ENCODE peak calls at places on chromosomes 3 and 15, in four cellular contexts. L is HepG2, G is K562, S is WTC11. C is an unnamed sample.

GRCh38 chr3:184553385-184553784 is 8.2 kb upstream of the EPHB3 start:
- DNase-seq in L (no peak), G (no peak), S (no peak), C (no peak)

GRCh38 chr15:38054488-38054887 is 120.0 kb downstream of the TMCO5A start:
- DNase-seq in L (no peak), G (no peak), S (no peak), C (no peak)

GRCh38 chr15:81859737-81860516 is 185.9 kb downstream of the MEX3B start:
- DNase-seq in L (no peak), G (no peak), S (no peak), C (no peak)

GRCh38 chr15:59519329-59519728 is 81.3 kb downstream of the FAM81A start:
- DNase-seq in L (no peak), G (no peak), S (no peak), C (no peak)

GRCh38 chr15:100834731-100835130 is 44.9 kb upstream of the ALDH1A3 start:
- DNase-seq in L (no peak), G (no peak), S (no peak), C (no peak)

GRCh38 chr15:63166219-63166618 is 8.9 kb upstream of the RPS27L start:
- DNase-seq in L (no peak), G (no peak), S (no peak), C (no peak)

GRCh38 chr15:33994005-33994615 is 25.8 kb downstream of the CHRM5 start:
- DNase-seq in L (peak), G (no peak), S (peak), C (no peak)

GRCh38 chr15:88035381-88035780 is 221.2 kb downstream of the NTRK3 start:
- DNase-seq in L (no peak), G (no peak), S (no peak), C (no peak)

GRCh38 chr15:60548101-60548500 is 69.2 kb upstream of the ICE2 start:
- DNase-seq in L (no peak), G (no peak), S (no peak), C (no peak)

GRCh38 chr3:116048991-116049390 is 396.3 kb downstream of the LSAMP start:
- DNase-seq in L (no peak), G (no peak), S (no peak), C (no peak)

GRCh38 chr15:68143129-68143528 is 62.0 kb downstream of the CALML4 start:
- DNase-seq in L (no peak), G (no peak), S (no peak), C (no peak)

GRCh38 chr15:68143785-68144184 is 61.3 kb downstream of the CALML4 start:
- DNase-seq in L (no peak), G (no peak), S (no peak), C (no peak)

GRCh38 chr15:68148039-68148438 is 57.1 kb downstream of the CALML4 start:
- DNase-seq in L (no peak), G (no peak), S (no peak), C (no peak)

GRCh38 chr15:68149059-68149458 is 56.1 kb downstream of the CALML4 start:
- DNase-seq in L (no peak), G (no peak), S (no peak), C (no peak)

DNA sequence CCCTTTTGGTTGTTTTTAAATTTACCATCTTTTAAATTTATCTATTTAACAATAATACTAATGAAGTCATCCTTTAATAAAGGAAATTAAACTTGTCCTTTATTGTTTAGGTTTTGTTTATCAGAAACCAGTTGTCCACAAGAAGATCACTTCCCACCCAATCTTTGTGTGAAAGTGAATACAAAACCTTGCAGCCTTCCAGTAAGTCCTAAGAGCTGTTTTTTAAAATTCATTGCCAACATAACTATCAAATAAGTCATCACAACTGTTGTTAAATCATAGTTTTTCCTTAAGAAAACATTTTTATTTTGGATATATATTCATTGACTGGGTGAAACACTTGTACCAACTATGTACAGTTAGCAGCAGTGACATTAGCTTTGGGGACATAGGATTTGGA is 59.4 kb downstream of the CALML4 start:
- DNase-seq in L (no peak), G (no peak), S (no peak), C (no peak)
- TF ChIP-seq NR3C1 in L (no peak), G (no peak), S (no peak), C (no peak)

DNA sequence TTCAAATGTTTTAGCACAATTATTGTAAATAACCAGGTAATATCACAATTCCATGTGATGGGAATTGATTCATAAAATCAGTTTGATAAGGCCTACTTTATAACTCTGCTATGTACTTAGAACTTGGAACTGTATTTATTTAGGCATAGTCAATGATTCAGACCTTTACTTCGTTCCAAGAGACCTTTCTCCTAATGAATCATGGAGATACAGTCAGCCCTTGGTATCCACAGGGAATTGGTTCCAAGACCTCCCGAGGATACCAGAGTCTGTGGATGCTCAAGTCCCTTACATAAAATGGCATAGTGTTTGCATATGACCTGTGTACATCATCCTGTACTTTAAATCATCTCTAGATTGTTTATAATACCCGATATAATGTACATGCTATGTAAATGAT is 60.8 kb upstream of the UMPS start:
- DNase-seq in L (no peak), G (no peak), S (no peak), C (peak)
- TF ChIP-seq NR3C1 in L (no peak), G (no peak), S (no peak), C (no peak)

DNA sequence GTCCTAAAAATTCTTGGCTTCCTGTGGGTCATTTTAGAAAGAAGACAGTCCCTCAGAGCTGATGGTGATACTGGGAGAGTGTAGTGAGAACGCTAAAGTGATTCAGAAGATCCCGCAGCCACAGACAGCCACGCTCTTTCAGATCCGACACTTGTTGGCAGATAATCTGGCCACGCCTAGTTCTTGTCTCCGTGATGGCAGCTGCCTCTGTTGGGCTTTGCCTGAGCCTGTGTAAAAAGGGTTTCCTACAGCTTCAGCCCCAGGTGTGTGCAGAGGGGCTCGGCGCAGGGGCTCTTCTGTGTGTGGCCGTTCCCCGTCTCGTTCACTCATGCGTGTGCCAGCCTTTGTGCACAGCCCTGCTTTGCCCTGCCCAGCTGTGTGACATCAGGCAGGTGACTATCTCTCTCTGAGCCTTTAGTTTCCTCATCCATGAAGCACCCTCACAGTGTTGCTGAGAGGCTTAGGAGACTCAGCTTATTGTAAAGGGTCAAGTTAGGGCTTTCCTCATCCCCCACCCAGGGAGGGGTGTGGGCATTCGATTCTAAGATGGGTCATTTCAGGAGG is 6.3 kb downstream of the IRAK2 start:
- DNase-seq in L (no peak), G (peak), S (no peak), C (no peak)
- TF ChIP-seq NR3C1 in L (no peak), G (no peak), S (no peak), C (no peak)

DNA sequence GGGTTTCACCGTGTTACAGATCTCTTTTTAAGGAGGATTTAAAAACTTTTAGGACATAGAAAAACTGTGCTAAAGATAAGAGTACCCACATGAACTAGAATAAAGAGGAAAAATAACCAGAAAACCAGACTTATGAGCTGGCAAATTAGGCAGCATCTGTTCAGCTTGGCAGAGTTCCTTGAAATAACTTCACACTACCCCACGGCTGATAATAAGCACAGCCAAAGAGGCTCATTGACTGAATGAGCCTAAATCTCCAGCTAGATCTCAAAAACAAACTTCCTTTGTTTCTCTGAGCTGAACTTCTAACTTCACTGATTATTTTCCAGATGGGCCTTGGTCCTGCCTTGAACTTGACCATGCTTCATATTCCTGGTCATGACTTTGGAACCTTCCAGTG is 26.7 kb upstream of the PIK3R4 start:
- DNase-seq in L (no peak), G (no peak), S (no peak), C (no peak)
- TF ChIP-seq NR3C1 in L (no peak), G (no peak), S (no peak), C (no peak)

GRCh38 chr3:12869025-12869695 is 27.8 kb upstream of the RPL32 start:
- DNase-seq in L (no peak), G (peak), S (peak), C (no peak)
- TF ChIP-seq NR3C1 in L (no peak), G (no peak), S (no peak), C (no peak)

GRCh38 chr3:107994954-107995715 is 95.7 kb downstream of the CD47 start:
- DNase-seq in L (no peak), G (no peak), S (no peak), C (no peak)

GRCh38 chr3:107993771-107994170 is 97.1 kb downstream of the CD47 start:
- DNase-seq in L (no peak), G (no peak), S (no peak), C (no peak)

GRCh38 chr3:107994181-107994580 is 96.7 kb downstream of the CD47 start:
- DNase-seq in L (no peak), G (no peak), S (no peak), C (no peak)

GRCh38 chr3:107990926-107991325 is 99.9 kb downstream of the CD47 start:
- DNase-seq in L (no peak), G (no peak), S (no peak), C (no peak)

GRCh38 chr3:107992976-107993684 is 97.7 kb downstream of the CD47 start:
- DNase-seq in L (no peak), G (no peak), S (no peak), C (no peak)
- TF ChIP-seq NR3C1 in L (no peak), G (no peak), S (no peak), C (no peak)

DNA sequence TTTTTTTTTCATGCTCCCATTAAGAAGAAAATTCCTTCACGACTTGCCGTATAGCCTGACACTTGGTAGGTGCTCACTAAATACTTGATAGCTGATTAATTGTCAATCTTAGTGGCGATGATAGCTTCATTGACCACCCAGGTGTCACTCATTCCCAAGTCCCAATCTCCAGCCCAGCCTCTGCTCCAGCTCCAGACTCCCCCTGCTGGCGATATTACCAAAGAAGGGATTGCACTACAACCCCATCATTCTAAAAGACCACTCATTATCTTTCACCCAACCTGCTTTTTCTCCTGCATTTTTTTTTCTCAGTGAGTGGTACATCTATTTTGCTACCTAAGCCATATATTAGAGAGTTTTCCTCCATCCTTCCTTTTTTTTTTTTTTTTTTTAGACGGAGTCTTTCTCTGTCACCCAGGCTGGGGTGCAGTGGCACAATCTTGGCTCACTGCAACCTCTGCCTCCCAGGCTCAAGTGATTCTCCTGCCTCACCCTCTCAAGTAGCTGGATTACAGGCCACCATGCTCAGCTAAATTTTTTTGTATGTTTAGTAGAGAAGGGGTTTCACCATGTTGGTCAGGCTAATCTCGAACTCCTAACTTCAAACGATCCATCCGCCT is 19.5 kb upstream of the COMMD2 start:
- DNase-seq in L (peak), G (peak), S (peak), C (peak)
- TF ChIP-seq NR3C1 in L (no peak), G (no peak), S (no peak), C (no peak)

DNA sequence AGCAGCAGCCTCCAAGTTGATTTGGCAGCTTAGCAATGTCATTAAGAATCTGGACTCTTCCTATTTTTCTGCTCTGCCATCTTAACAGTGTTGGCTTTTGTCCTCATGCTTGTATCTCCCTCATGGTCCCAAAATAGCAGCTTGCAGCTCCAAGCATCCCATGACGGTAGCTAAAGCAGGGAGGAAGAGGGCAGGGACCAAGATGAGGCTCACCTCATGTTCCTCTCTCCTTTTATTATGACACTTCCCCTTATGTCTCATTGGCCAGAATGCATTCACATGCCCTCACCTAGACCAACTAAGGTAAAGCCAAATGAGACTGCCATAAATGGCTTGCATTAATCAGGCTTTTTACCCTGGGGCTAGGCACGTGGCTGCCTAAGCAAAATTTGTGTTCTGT is 382.4 kb downstream of the SHQ1 start:
- DNase-seq in L (no peak), G (no peak), S (no peak), C (no peak)
- TF ChIP-seq NR3C1 in L (no peak), G (no peak), S (no peak), C (no peak)

DNA sequence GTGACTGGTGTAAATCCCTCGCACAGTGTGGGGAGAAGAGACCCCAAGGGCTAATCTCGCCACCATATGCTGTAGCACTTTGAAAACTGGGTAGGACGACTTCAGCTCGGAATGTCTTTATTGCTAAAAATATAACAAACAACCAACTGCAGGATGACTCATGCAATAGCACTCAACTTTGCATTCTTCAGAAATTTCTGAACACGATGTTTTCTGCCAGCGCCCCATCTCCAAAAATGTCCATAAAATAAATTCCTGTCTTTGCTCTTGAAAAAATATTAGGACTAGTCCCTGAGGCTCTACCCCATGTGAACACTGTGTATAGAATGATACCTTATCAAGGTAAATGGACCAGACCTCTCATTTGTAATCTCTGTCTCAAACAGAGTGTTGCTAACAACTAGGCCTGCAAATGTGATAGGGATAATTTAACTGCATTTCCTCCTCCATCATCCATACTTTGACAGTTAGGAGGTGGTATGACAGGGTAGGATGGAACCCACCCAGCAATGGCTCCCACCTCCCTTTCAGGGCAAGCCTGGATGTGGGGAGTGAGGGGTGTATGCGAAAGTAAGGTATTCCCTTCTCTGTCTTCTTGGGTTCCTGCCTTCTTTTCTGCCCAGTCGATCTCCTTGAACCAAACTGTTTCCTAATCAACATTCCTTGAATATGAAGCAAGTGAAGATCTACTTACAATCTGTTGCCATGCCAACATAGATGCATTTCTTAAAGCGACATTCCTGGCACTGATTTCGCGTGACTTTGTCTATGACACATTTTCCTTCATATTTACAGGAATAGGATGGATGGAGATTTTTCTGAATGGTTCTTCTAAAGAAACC is 201.1 kb downstream of the NR1D2 start:
- DNase-seq in L (no peak), G (no peak), S (no peak), C (peak)
- TF ChIP-seq NR3C1 in L (no peak), G (no peak), S (no peak), C (no peak)

GRCh38 chr15:83289160-83289559 is 4.7 kb upstream of the BNC1 start:
- DNase-seq in L (no peak), G (no peak), S (no peak), C (no peak)
- TF ChIP-seq NR3C1 in L (no peak), G (no peak), S (no peak), C (no peak)